ENCODE peak calls at places on chromosome 16, in five cellular contexts. D is PC-9, G is tibial artery, U is heart right ventricle, Z is SJCRH30. O is an unnamed sample. For H3K4me1, the result is how much of the 10 kb centered on the place peaks cover.

GRCh38 chr16:1070084-1070987 is 2.2 kb upstream of the SSTR5 start:
- DNase-seq in D (no peak), G (no peak), Z (no peak), U (no peak), O (no peak)

GRCh38 chr16:379183-379960 is 2.4 kb downstream of the PGAP6 start:
- DNase-seq in D (no peak), Z (no peak), G (no peak), U (no peak), O (no peak)

GRCh38 chr16:76931186-76931585 is 259.8 kb upstream of the MON1B start:
- DNase-seq in U (no peak), G (no peak), Z (no peak), D (no peak), O (no peak)

GRCh38 chr16:683396-684066 is 603 bp downstream of the JMJD8 start:
- DNase-seq in D (no peak), G (no peak), Z (no peak), U (no peak), O (no peak)

GRCh38 chr16:9657659-9658058 is 524.6 kb downstream of the GRIN2A start:
- DNase-seq in D (no peak), G (no peak), U (no peak), Z (no peak), O (no peak)

GRCh38 chr16:11977206-11978041 is 890 bp downstream of the SNX29 start:
- DNase-seq in D (peak), G (peak), U (no peak), Z (peak), O (peak)

GRCh38 chr16:52812945-52813556 is 239.6 kb downstream of the CHD9NB start:
- DNase-seq in Z (no peak), U (no peak), D (no peak), G (no peak), O (peak)

GRCh38 chr16:75789237-75789636 is 62.9 kb upstream of the CPHXL start:
- DNase-seq in U (no peak), D (no peak), G (no peak), Z (no peak), O (no peak)

GRCh38 chr16:54153240-54153934 is 133.2 kb downstream of the IRX3 start:
- DNase-seq in Z (no peak), G (no peak), U (no peak), D (no peak), O (no peak)

GRCh38 chr16:83554096-83554495 is 253.7 kb upstream of the HSBP1 start:
- DNase-seq in Z (no peak), G (no peak), D (no peak), U (no peak), O (no peak)

GRCh38 chr16:12625068-12625467 is 178.6 kb downstream of the CPPED1 start:
- DNase-seq in U (no peak), D (no peak), G (no peak), Z (no peak), O (no peak)

GRCh38 chr16:81204794-81205680 is 33.5 kb upstream of the BCO1 start:
- DNase-seq in Z (no peak), U (no peak), G (no peak), D (no peak), O (peak)

GRCh38 chr16:59633996-59634579 is 900.0 kb upstream of the GOT2 start:
- DNase-seq in D (no peak), Z (no peak), U (no peak), G (no peak), O (peak)

GRCh38 chr16:80994451-80994850 is 12.2 kb downstream of the CMC2 start:
- DNase-seq in Z (no peak), G (no peak), D (no peak), U (no peak), O (no peak)

GRCh38 chr16:72566174-72566573 is 394.2 kb upstream of the PMFBP1 start:
- DNase-seq in G (no peak), U (no peak), D (no peak), Z (no peak), O (no peak)

GRCh38 chr16:17369441-17369951 is 101.3 kb downstream of the XYLT1 start:
- DNase-seq in G (peak), U (peak), Z (no peak), D (no peak), O (no peak)

GRCh38 chr16:28572659-28573510 is 19.2 kb downstream of the SGF29 start:
- DNase-seq in G (no peak), D (no peak), Z (peak), U (no peak), O (peak)
- H3K27ac ChIP-seq in G (no peak), D (no peak), Z (peak), U (peak), O (no peak)

DNA sequence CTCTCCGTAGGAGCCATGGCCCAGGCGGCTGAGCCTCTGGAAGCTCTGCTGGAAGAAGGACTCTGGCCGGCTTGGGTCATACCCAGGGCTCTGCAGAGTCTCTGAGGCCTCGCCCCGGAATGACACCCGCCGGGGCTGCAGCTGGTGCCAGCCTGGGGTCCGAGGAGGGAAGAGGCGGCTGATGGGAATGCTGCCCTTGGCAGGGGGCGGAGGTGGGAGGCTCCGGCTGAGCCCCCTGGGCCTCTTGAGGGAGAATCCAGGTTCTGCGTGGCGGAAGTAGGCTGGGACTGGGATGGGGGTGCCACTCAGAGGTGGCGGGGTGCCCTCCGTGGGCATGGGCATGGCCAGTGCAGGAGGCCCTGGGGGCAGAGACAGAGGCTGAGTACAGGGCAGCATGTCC is 3.6 kb downstream of the PKMYT1 start:
- DNase-seq in G (no peak), D (no peak), U (no peak), Z (no peak), O (no peak)
- H3K4me1 ChIP-seq in G (under half), D (under half), U (under half), Z (under half), O (under half)

DNA sequence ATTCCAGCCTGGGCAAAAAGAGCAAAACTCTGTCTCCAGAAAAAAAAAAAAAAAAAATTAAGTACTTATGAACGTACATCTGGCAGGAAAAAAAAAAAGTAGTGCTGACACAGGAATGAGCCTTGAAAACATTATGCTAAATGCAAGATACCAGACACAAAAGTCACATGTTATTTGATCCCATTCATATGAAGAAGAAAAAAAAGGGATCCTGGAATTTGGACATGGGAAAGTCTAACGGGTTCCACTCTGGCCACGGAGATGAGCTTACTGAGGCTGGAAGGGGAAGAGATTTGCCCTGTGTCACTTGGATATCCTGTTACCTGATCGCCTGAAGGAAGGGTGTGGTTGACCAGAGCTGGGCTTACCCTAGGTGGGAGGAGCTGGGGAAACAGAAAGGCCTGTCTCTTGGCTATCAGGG is 251.9 kb downstream of the PARN start:
- DNase-seq in D (peak), U (no peak), G (no peak), Z (peak), O (no peak)
- H3K27ac ChIP-seq in D (peak), U (no peak), G (no peak), Z (no peak), O (no peak)

GRCh38 chr16:85326794-85327181 is 214.5 kb upstream of the CIBAR2 start:
- DNase-seq in D (no peak), U (no peak), G (no peak), Z (no peak), O (no peak)

GRCh38 chr16:85327731-85328664 is 215.7 kb upstream of the CIBAR2 start:
- DNase-seq in U (no peak), Z (peak), D (no peak), G (no peak), O (peak)

GRCh38 chr16:85324506-85324905 is 212.2 kb upstream of the CIBAR2 start:
- DNase-seq in Z (no peak), D (no peak), U (no peak), G (no peak), O (no peak)

GRCh38 chr16:85323961-85324253 is 211.6 kb upstream of the CIBAR2 start:
- DNase-seq in G (no peak), D (no peak), U (no peak), Z (no peak), O (no peak)

GRCh38 chr16:85326113-85326793 is 214.0 kb upstream of the CIBAR2 start:
- DNase-seq in U (no peak), G (no peak), Z (no peak), D (no peak), O (no peak)
- H3K4me1 ChIP-seq in U (under half), G (under half), Z (under half), D (under half), O (half or more)

DNA sequence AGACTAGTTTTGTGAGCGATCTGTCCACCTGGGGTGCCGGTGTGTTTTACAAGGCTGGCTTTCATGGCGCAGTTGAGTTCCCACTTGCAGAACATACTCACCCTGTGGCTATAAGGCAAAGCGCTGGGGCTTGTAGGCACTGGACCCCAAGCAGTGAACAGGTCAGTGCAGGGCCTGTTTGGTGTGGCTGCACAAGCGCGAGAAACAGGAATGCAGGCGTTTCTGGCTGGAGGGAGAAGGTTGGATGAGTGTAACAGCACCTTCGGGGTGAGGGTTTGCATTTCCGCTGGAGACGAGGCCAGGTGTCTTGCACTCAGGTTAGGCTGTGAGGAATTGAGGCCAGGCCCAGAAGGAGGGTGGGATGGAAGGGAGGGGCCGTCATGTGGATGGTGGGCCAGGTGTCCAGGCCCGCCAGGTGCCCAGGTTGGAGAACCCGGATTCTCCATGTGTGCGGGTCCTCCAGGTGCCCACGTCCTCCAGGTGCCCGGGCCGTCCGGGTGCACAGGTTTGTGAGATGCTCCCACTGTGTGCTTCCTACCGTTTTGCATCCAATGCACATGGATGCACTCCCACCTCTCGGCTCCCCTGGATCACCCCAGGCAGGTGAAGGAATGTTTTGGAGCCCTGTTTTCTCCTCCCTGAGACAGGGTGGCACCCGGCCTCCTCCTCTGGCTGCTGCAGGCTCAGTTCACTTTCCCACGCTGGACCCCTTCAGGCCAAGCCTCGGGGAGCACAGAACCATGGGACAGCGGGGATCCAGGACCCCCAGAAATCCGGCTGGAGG is 46.0 kb downstream of the SLC7A5 start:
- DNase-seq in Z (no peak), G (no peak), U (no peak), D (no peak), O (no peak)
- H3K27ac ChIP-seq in Z (peak), G (no peak), U (no peak), D (no peak), O (no peak)

DNA sequence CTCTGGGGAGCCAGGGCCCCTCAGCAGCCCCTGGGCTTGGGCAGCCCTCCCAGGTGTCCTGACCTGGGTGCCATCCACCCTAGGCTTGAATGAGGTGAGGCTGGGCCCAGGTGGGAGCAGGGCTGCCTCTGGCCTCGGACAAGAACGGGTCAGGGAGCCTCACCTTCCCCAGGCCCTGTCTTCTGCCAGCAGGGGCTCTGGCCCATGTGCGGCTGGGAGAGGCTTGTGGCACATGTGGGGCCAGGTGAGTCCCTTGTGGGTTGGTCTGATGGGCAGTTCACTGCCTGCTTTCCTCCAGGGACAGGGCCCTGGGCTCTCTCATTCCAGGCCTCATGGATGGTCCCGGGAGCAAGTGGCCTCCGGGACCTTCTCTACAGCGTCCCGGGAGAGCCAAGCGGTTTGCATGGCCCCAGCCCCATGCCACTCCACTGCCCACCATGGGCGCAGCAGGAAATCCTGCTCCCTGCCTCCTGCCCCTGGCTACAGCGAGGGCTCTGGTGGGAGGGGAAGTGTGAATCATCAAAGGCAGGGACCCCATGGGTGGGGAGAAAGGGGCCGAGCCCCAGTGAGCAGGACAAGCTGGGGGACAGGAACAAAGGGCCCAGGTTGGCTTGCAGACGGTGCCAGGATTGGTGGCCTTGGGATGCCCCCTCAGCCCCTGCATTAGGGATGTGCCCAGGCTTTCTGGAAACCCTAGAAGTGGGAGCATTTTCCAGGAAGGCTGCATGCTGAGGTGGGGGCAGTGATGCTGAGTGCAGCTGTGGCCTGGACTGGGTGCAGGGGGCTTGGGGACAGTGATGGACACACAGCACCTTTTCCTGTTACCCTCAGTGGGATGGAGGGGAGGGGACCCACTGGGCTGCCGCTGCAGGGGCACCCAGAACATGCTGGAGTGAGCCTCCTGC is 12.2 kb downstream of the VASN start:
- DNase-seq in U (no peak), Z (no peak), G (no peak), D (no peak), O (no peak)
- H3K4me1 ChIP-seq in U (under half), Z (under half), G (under half), D (under half), O (under half)

DNA sequence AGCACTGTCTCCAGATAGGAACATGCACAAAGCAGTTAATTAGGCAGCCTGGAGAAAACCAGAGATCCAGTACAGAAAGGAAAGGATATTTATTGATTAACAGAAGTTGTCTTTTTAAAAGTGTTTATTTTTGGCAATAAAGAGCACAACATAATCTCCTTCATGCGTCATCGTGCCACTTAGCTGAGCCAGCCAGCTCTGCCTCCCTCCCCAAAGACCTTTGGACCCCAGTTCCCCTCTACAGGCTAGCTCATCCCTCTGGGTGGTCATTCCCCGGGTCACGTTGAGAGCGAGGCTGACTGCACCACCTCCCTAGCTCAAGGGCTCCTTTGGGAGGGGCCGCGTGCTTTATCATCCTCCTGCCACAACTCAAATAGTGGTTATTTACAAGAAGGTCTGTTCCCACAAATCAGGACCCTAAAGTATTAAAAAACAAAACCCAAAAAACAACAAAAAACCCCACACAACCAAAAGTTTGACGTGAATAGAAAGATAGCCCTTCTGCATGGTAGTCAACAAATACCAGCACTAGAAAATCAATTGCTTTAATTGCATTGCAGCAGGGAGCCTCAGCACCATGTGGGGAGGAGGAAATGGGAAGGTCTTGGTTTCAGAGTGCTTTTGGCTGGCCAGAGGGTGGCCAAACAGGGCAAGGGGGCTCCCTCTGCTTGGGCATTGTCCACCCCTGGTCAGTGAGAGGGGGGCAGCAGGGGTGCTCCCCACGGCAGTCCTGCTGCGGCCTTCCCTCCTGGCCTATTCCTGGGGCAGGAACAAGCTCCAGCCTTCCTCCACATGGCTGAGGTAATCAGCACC is 9.6 kb downstream of the POLR2C start:
- DNase-seq in U (no peak), G (no peak), D (no peak), Z (no peak), O (no peak)
- H3K27ac ChIP-seq in U (no peak), G (no peak), D (no peak), Z (no peak), O (no peak)

GRCh38 chr16:68249361-68249760 is 4.2 kb downstream of the PLA2G15 start:
- DNase-seq in Z (no peak), G (no peak), U (no peak), D (no peak), O (no peak)
- H3K4me1 ChIP-seq in Z (under half), G (under half), U (half or more), D (under half), O (under half)

GRCh38 chr16:57682809-57683318 is 11.7 kb upstream of the DRC7 start:
- DNase-seq in G (no peak), U (no peak), D (no peak), Z (no peak), O (no peak)
- H3K27ac ChIP-seq in G (no peak), U (no peak), D (no peak), Z (no peak), O (no peak)

GRCh38 chr16:89357055-89357454 is 133.3 kb downstream of the ANKRD11 start:
- DNase-seq in Z (no peak), G (no peak), U (no peak), D (no peak), O (no peak)
- H3K4me1 ChIP-seq in Z (under half), G (under half), U (half or more), D (under half), O (under half)